ENCODE peak calls at places on chromosomes 12 and 14, in nine cellular contexts. Q is brain microvascular endothelial cell; W is HFF-Myc; P is HTR-8/SVneo; H is activated CD4-positive, alpha-beta T cell treated with anti-CD3 and anti-CD28 coated beads, Interleukin-2, amount 50 U/mL, for 24 hours; G is lower lobe of right lung; Y is substantia nigra; I is activated CD8-positive, alpha-beta memory T cell treated with anti-CD3 and anti-CD28 coated beads, Interleukin-2, amount 50 U/mL, for 48 hours; E is CD4-positive, alpha-beta T cell. O is an unnamed sample.
A peak's percentile ranks its signal among the peaks of the same experiment; 100 is the strongest.

GRCh38 chr12:19856389-19856788 is 417.1 kb downstream of the AEBP2 start:
- DNase-seq in W (no peak), I (no peak), G (no peak), P (no peak), H (no peak), E (no peak), Y (no peak), Q (no peak), O (no peak)

GRCh38 chr14:75549169-75549568 is 26.9 kb downstream of the BATF start:
- DNase-seq in I (no peak), P (no peak), E (no peak), H (no peak), W (no peak), G (no peak), Q (no peak), Y (no peak), O (no peak)

GRCh38 chr12:724194-724855 is 28.1 kb upstream of the WNK1 start:
- DNase-seq in Y (no peak), H (no peak), W (no peak), Q (no peak), I (no peak), G (no peak), E (peak; percentile 14), P (no peak), O (no peak)

GRCh38 chr12:46661161-46661845 is 164.5 kb downstream of the SLC38A4 start:
- DNase-seq in Y (no peak), W (peak; percentile 73), E (no peak), G (no peak), H (peak; percentile 10), I (no peak), Q (peak; percentile 91), P (peak; percentile 67), O (no peak)

GRCh38 chr12:123049398-123050250 is 69.1 kb downstream of the ARL6IP4 start:
- DNase-seq in G (no peak), W (no peak), Q (no peak), I (no peak), P (no peak), Y (no peak), H (no peak), E (no peak), O (no peak)

GRCh38 chr12:115763982-115764621 is 513.4 kb downstream of the MED13L start:
- DNase-seq in W (peak; percentile 79), I (no peak), G (no peak), Q (no peak), P (no peak), E (no peak), H (no peak), Y (no peak), O (no peak)

GRCh38 chr12:117339104-117339503 is 22.3 kb downstream of the NOS1 start:
- DNase-seq in H (no peak), P (no peak), Q (no peak), E (no peak), G (no peak), Y (no peak), I (no peak), W (no peak), O (no peak)

GRCh38 chr12:132941336-132941954 is 14.7 kb downstream of the ZNF605 start:
- DNase-seq in Y (no peak), Q (no peak), G (no peak), W (no peak), P (no peak), I (no peak), E (no peak), H (no peak), O (no peak)

GRCh38 chr14:91732859-91733477 is 1.1 kb upstream of the CATSPERB start:
- DNase-seq in G (no peak), P (no peak), Q (no peak), H (no peak), E (no peak), W (no peak), Y (no peak), I (no peak), O (no peak)

GRCh38 chr12:89547116-89547515 is 21.3 kb upstream of the POC1B start:
- DNase-seq in H (no peak), I (no peak), G (no peak), P (no peak), E (no peak), W (no peak), Y (no peak), Q (no peak), O (no peak)

GRCh38 chr12:65536876-65537661 is 258.6 kb downstream of the MSRB3 start:
- DNase-seq in H (no peak), P (peak; percentile 73), Y (no peak), E (no peak), I (no peak), G (no peak), Q (peak; percentile 100), W (peak; percentile 99), O (no peak)

GRCh38 chr14:22448035-22448904 is 140.8 kb downstream of the DAD1 start:
- DNase-seq in W (no peak), E (no peak), P (no peak), Q (no peak), Y (no peak), G (no peak), H (no peak), I (no peak), O (no peak)

GRCh38 chr14:37036669-37037341 is 135.6 kb downstream of the SLC25A21 start:
- DNase-seq in W (no peak), E (no peak), Y (no peak), H (no peak), G (no peak), Q (no peak), P (no peak), I (no peak), O (no peak)

GRCh38 chr12:795305-795704 is 42.9 kb downstream of the WNK1 start:
- DNase-seq in P (no peak), W (no peak), H (peak; percentile 82), Y (no peak), E (peak; percentile 28), I (peak; percentile 69), G (no peak), Q (no peak), O (peak; percentile 51)

GRCh38 chr14:87409401-87409800 is 583.6 kb downstream of the GALC start:
- DNase-seq in H (no peak), Q (no peak), I (no peak), W (no peak), P (no peak), E (no peak), Y (no peak), G (no peak), O (no peak)

GRCh38 chr14:89681086-89682018 is 264.3 kb upstream of the FOXN3 start:
- DNase-seq in Y (no peak), W (no peak), Q (no peak), G (peak; percentile 48), E (peak; percentile 9), H (peak; percentile 67), I (no peak), P (no peak), O (peak; percentile 26)

GRCh38 chr12:49869816-49870500 is 27.1 kb upstream of the BCDIN3D start:
- DNase-seq in G (no peak), W (no peak), E (no peak), H (no peak), Q (no peak), I (no peak), P (no peak), Y (no peak), O (no peak)

GRCh38 chr12:112606611-112607366 is 184.8 kb upstream of the RPH3A start:
- DNase-seq in Q (no peak), W (no peak), E (no peak), P (no peak), I (no peak), Y (no peak), G (no peak), H (no peak), O (no peak)

GRCh38 chr12:70367268-70368141 is 1.4 kb downstream of the KCNMB4 start:
- DNase-seq in Q (no peak), G (no peak), E (no peak), W (no peak), I (no peak), H (no peak), P (no peak), Y (no peak), O (no peak)

GRCh38 chr12:104650541-104650940 is 193.8 kb downstream of the CHST11 start:
- DNase-seq in Q (no peak), I (no peak), G (no peak), H (no peak), W (no peak), P (no peak), E (no peak), Y (no peak), O (no peak)

GRCh38 chr12:117408161-117408791 is 46.9 kb upstream of the NOS1 start:
- DNase-seq in W (no peak), I (no peak), H (no peak), Y (no peak), P (no peak), E (no peak), Q (no peak), G (peak; percentile 58), O (no peak)

GRCh38 chr14:88204221-88204620 is 118.8 kb downstream of the KCNK10 start:
- DNase-seq in I (no peak), Y (no peak), P (no peak), E (no peak), W (no peak), G (no peak), H (no peak), Q (no peak), O (no peak)

GRCh38 chr12:117664169-117664568 is 302.7 kb upstream of the NOS1 start:
- DNase-seq in Y (no peak), G (no peak), E (no peak), I (no peak), H (no peak), Q (no peak), W (no peak), P (no peak), O (no peak)

GRCh38 chr12:75786071-75786470 is 245.5 kb downstream of the PHLDA1 start:
- DNase-seq in Y (no peak), P (no peak), W (no peak), G (no peak), Q (no peak), I (no peak), E (no peak), H (no peak), O (no peak)

GRCh38 chr12:26810330-26810729 is 22.7 kb downstream of the ITPR2 start:
- DNase-seq in Y (peak; percentile 61), H (no peak), E (no peak), W (no peak), Q (peak; percentile 80), P (no peak), G (no peak), I (no peak), O (no peak)

GRCh38 chr12:97275261-97276197 is 187.1 kb upstream of the RMST start:
- DNase-seq in Q (no peak), Y (peak; percentile 73), P (no peak), H (no peak), I (no peak), E (no peak), W (no peak), G (no peak), O (no peak)

GRCh38 chr12:6074979-6075585 is 49.4 kb downstream of the VWF start:
- DNase-seq in Y (no peak), H (no peak), I (peak; percentile 70), W (no peak), Q (no peak), E (no peak), G (peak; percentile 69), P (no peak), O (peak; percentile 16)

GRCh38 chr14:83556746-83557460 is 1973.0 kb upstream of the FLRT2 start:
- DNase-seq in I (no peak), Q (peak; percentile 84), E (no peak), H (no peak), W (peak; percentile 24), G (no peak), P (peak; percentile 46), Y (no peak), O (no peak)

GRCh38 chr12:71639341-71639760 is 24.3 kb downstream of the ZFC3H1 start:
- DNase-seq in Y (no peak), E (no peak), Q (no peak), G (no peak), P (no peak), I (no peak), H (no peak), W (peak; percentile 10), O (no peak)

GRCh38 chr14:54253195-54253947 is 143.4 kb upstream of the CDKN3 start:
- DNase-seq in E (no peak), I (peak; percentile 53), H (no peak), G (no peak), W (peak; percentile 62), P (peak; percentile 71), Q (peak; percentile 79), Y (no peak), O (no peak)

GRCh38 chr12:64522807-64523206 is 70.9 kb downstream of the TBK1 start:
- DNase-seq in W (no peak), G (no peak), H (no peak), Y (no peak), I (no peak), P (no peak), E (no peak), Q (no peak), O (no peak)